ENCODE peak calls at places on chromosomes 12 and 14, in four cellular contexts. Q is K562, D is GM12878, J is HepG2. H is an unnamed sample.

GRCh38 chr12:129163461-129163860 is 310.2 kb downstream of the GLT1D1 start:
- DNase-seq in Q (no peak), D (no peak), J (no peak), H (no peak)

GRCh38 chr14:52397844-52398243 is 83.7 kb downstream of the PTGER2 start:
- DNase-seq in Q (no peak), D (no peak), J (no peak), H (no peak)

GRCh38 chr12:93484315-93484981 is 17.1 kb downstream of the MRPL42 start:
- DNase-seq in Q (no peak), D (no peak), J (no peak), H (no peak)

GRCh38 chr12:13173012-13173441 is 23.5 kb upstream of the EMP1 start:
- DNase-seq in Q (no peak), D (no peak), J (no peak), H (no peak)

GRCh38 chr14:102949801-102950451 is 27.5 kb downstream of the AMN start:
- DNase-seq in Q (no peak), D (no peak), J (no peak), H (no peak)

GRCh38 chr12:27999970-28000369 is 27.4 kb upstream of the PTHLH start:
- DNase-seq in Q (no peak), D (no peak), J (no peak), H (no peak)

GRCh38 chr14:52086755-52087154 is 17.9 kb upstream of the NID2 start:
- DNase-seq in Q (no peak), D (no peak), J (no peak), H (no peak)

GRCh38 chr12:111745201-111745600 is 21.5 kb upstream of the ALDH2 start:
- DNase-seq in Q (no peak), D (no peak), J (no peak), H (no peak)

GRCh38 chr12:119479121-119479561 is 114.4 kb upstream of the TMEM233 start:
- DNase-seq in Q (no peak), D (no peak), J (no peak), H (no peak)

GRCh38 chr14:90489306-90489705 is 92.5 kb downstream of the CALM1 start:
- DNase-seq in Q (no peak), D (no peak), J (no peak), H (no peak)

GRCh38 chr14:68734231-68734732 is 58.6 kb downstream of the ZFP36L1 start:
- DNase-seq in Q (no peak), D (peak), J (no peak), H (no peak)

GRCh38 chr14:68668028-68668427 is 124.8 kb downstream of the ZFP36L1 start:
- DNase-seq in Q (no peak), D (no peak), J (no peak), H (no peak)

GRCh38 chr14:72883963-72884362 is 9.9 kb downstream of the DPF3 start:
- DNase-seq in Q (no peak), D (peak), J (no peak), H (no peak)

GRCh38 chr14:52885230-52885629 is 65.6 kb downstream of the FERMT2 start:
- DNase-seq in Q (no peak), D (no peak), J (no peak), H (no peak)

GRCh38 chr12:117014342-117014887 is 84.8 kb downstream of the TESC start:
- DNase-seq in Q (no peak), D (no peak), J (no peak), H (no peak)

GRCh38 chr14:35388656-35389314 is 15.8 kb downstream of the NFKBIA start:
- DNase-seq in Q (no peak), D (no peak), J (no peak), H (no peak)

GRCh38 chr12:53298154-53298553 is 1.3 kb upstream of the MYG1 start:
- DNase-seq in Q (no peak), D (no peak), J (no peak), H (no peak)

GRCh38 chr14:76644875-76645518 is 116.3 kb upstream of the VASH1 start:
- DNase-seq in Q (peak), D (no peak), J (peak), H (peak)

GRCh38 chr12:19058235-19059021 is 71.1 kb upstream of the PLEKHA5 start:
- DNase-seq in Q (no peak), D (no peak), J (no peak), H (no peak)

GRCh38 chr12:29644536-29645162 is 139.1 kb downstream of the TMTC1 start:
- DNase-seq in Q (no peak), D (no peak), J (no peak), H (no peak)

GRCh38 chr12:13187399-13187798 is 9.1 kb upstream of the EMP1 start:
- DNase-seq in Q (no peak), D (no peak), J (no peak), H (no peak)

GRCh38 chr14:98926151-98926550 is 345.8 kb downstream of the BCL11B start:
- DNase-seq in Q (no peak), D (no peak), J (no peak), H (no peak)

GRCh38 chr12:6936642-6937480 is 6.8 kb upstream of the RNU7-1 start:
- DNase-seq in Q (no peak), D (no peak), J (no peak), H (no peak)

GRCh38 chr14:32006267-32007110 is 70.6 kb upstream of the ARHGAP5 start:
- DNase-seq in Q (no peak), D (no peak), J (peak), H (no peak)

GRCh38 chr12:3333583-3333982 is 157.4 kb upstream of the PRMT8 start:
- DNase-seq in Q (peak), D (no peak), J (peak), H (peak)

GRCh38 chr12:108532061-108532848 is 17.2 kb downstream of the FICD start:
- DNase-seq in Q (peak), D (no peak), J (no peak), H (peak)

GRCh38 chr14:101358320-101358569 is 203.1 kb upstream of the DIO3 start:
- DNase-seq in Q (no peak), D (no peak), J (no peak), H (no peak)

GRCh38 chr14:93103392-93104080 is 12.2 kb downstream of the ITPK1 start:
- DNase-seq in Q (no peak), D (peak), J (no peak), H (no peak)

GRCh38 chr12:31772685-31773222 is 43.9 kb upstream of the AMN1 start:
- DNase-seq in Q (no peak), D (no peak), J (peak), H (no peak)

GRCh38 chr14:77203611-77204456 is 22.2 kb downstream of the TMEM63C start:
- DNase-seq in Q (no peak), D (no peak), J (no peak), H (no peak)

GRCh38 chr12:115885040-115885439 is 392.5 kb downstream of the MED13L start:
- DNase-seq in Q (no peak), D (no peak), J (no peak), H (no peak)

GRCh38 chr12:70645494-70646317 is 8.5 kb upstream of the PTPRB start:
- DNase-seq in Q (peak), D (no peak), J (peak), H (no peak)

GRCh38 chr14:51576899-51577298 is 74.8 kb upstream of the FRMD6 start:
- DNase-seq in Q (no peak), D (no peak), J (no peak), H (no peak)

GRCh38 chr12:100706029-100706428 is 88.5 kb upstream of the ANO4 start:
- DNase-seq in Q (no peak), D (no peak), J (no peak), H (no peak)

GRCh38 chr12:6235906-6236640 is 35.9 kb downstream of the CD9 start:
- DNase-seq in Q (no peak), D (no peak), J (no peak), H (no peak)

GRCh38 chr12:2344892-2345291 is 292.1 kb downstream of the CACNA1C start:
- DNase-seq in Q (no peak), D (no peak), J (no peak), H (no peak)

GRCh38 chr12:6570264-6570887 is 2.3 kb upstream of the NOP2 start:
- DNase-seq in Q (peak), D (no peak), J (peak), H (peak)

GRCh38 chr12:52321433-52321832 is 235 bp upstream of the KRT83 start:
- DNase-seq in Q (no peak), D (no peak), J (no peak), H (no peak)

GRCh38 chr12:24709201-24709600 is 239.7 kb downstream of the BCAT1 start:
- DNase-seq in Q (peak), D (no peak), J (no peak), H (no peak)

DNA sequence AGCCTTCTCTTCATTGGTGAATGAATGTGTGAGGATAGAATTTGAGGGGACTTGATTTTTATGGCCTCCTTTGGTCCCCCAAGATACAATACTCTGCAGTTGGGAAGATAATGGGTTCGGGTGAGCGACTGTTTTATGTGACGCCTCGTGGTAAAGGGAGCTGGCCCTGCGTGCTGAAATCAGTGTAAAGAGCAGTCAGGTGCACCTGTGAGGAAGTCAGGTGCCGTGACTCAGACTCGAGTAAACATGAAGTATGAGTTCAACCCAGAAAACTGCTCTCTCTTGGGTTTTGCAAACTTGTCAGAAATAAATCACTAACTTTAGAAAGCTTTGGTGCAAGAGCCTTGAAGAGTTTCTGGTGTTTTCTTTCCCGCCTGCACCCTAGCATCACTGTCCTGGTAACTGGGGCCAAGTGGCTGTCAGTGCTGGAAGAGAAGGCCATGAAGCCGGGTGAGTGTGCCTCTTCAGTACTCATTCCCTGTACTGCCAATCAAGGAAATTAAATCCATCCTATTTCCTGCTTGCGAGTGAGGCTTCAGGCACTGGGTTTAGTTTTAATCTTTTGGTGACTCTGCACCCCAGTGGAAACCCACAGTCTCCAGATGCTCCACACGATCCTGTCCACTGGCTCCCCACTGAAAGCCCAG is 59.2 kb downstream of the AACS start:
- DNase-seq in Q (no peak), D (no peak), J (no peak), H (no peak)
- TF ChIP-seq FOXM1 in Q (no peak), D (no peak), J (no peak), H (no peak)

GRCh38 chr12:122850695-122851350 is 15.6 kb downstream of the HIP1R start:
- DNase-seq in Q (no peak), D (no peak), J (no peak), H (no peak)
- TF ChIP-seq BHLHE40 in Q (no peak), D (no peak), J (no peak), H (no peak)

DNA sequence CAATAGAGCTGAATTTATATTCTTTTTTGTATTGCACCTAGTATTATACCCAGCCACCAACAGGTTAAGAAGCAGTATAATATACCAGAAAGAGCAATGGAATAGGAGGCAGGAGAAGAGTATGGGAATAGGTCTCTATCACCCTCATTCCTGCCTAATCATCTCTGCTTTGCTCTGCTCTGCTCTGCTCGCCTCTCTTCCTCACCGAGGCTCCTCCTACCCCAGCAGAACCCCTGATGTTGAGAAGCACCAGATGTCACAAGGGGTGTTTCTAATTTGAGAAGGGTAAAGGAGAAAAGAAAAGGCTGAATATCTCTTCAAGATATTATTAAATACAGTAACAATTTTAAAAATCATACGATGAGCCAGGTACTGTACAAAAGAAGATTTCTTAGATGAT is 89.0 kb downstream of the STON2 start:
- DNase-seq in Q (no peak), D (no peak), J (no peak), H (no peak)
- TF ChIP-seq TARDBP in Q (no peak), D (no peak), J (no peak), H (no peak)

DNA sequence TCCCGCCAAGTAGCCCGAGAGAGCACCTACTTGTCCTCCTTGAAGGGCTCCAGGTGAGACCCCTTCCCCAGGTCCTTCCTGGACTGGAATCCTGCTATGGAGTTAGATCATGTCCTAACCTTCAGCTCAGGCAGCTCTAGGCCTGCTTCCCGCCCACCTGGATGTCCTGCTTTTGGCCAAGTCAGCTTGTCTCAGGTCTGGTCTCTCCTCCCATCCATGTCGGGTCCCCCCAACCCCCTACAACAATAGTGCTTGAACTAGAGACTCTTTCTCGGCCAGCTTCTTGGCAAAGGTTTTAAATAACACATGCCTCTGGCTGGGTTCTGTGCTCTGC is 3.6 kb downstream of the NAB2 start:
- DNase-seq in Q (no peak), D (no peak), J (no peak), H (no peak)
- TF ChIP-seq FOXM1 in Q (no peak), D (no peak), J (no peak), H (no peak)

GRCh38 chr12:95633049-95633545 is 81.8 kb upstream of the USP44 start:
- DNase-seq in Q (no peak), D (no peak), J (peak), H (no peak)
- TF ChIP-seq BHLHE40 in Q (no peak), D (no peak), J (no peak), H (no peak)

GRCh38 chr14:65346895-65347294 is 65.6 kb upstream of the FUT8 start:
- DNase-seq in Q (peak), D (no peak), J (no peak), H (no peak)
- TF ChIP-seq TARDBP in Q (no peak), D (no peak), J (no peak), H (no peak)

GRCh38 chr12:1306817-1307216 is 287.6 kb downstream of the FBXL14 start:
- DNase-seq in Q (no peak), D (no peak), J (no peak), H (no peak)

GRCh38 chr12:1307796-1308195 is 286.6 kb downstream of the FBXL14 start:
- DNase-seq in Q (no peak), D (no peak), J (no peak), H (no peak)

GRCh38 chr12:1311145-1311544 is 283.2 kb downstream of the FBXL14 start:
- DNase-seq in Q (no peak), D (no peak), J (no peak), H (no peak)

GRCh38 chr12:1310684-1311083 is 283.7 kb downstream of the FBXL14 start:
- DNase-seq in Q (no peak), D (no peak), J (no peak), H (no peak)

DNA sequence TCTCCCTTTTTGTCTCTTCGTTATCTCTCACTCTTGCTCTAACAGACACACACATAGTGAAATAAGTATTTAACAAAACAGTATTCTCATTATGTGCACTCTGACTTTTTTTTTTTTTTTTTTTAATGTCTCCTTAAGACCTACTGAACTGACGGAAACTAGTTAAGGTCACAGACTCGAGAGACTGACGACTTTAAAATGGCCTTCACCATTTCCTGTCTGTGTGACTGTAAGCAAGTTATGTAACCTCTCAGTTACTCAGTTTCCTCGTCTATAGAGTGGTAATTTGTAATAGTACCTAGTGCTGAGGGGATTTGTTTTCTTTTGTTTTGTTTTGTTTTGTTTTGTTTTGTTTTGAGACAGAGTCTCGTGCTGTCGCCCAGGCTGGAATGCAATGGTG is 284.8 kb downstream of the FBXL14 start:
- DNase-seq in Q (no peak), D (no peak), J (no peak), H (no peak)
- TF ChIP-seq FOXM1 in Q (no peak), D (no peak), J (no peak), H (no peak)

DNA sequence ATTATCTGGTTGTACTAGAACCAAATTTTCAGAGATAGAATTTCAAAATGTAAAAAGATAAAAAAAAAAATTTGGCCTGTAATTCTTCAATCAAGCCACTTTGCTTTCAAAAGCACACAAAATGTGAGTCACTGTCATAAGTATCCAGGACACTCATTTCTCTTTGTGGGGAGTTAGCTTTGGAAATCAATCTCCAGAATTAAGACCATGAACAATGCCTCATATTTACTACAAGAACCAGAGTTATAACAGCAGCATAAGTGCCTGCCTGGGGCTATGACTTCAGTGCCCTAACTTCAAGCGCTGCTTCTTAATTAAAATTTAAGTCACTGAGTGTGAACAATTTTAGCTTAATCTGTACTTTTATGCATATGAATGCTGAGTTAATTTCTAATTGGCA is 162.1 kb downstream of the C12orf42 start:
- DNase-seq in Q (no peak), D (no peak), J (no peak), H (no peak)
- TF ChIP-seq BHLHE40 in Q (no peak), D (no peak), J (no peak), H (no peak)

DNA sequence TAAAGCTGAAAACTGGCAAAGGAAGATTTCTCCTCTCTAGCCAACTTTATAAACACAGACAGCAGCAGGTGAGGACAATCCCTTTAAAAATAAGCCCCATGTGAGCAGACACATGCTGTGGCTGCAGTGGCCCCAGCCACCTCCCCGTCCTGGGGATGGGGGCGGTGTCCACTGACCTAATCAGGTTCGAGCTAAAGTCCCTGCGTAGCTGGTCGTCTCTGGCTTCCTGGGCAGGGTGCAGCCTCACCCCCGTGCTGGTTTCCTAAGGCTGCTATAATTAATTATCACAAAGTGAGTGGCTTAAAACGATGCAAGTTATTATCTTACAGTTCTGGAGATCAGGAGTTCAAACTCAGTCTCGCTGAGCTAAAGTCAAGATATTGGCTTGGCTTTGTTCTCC is 1.0 kb downstream of the BDKRB1 start:
- DNase-seq in Q (no peak), D (no peak), J (no peak), H (no peak)
- TF ChIP-seq TARDBP in Q (no peak), D (no peak), J (no peak), H (no peak)

H was measured in HEK293T.